ENCODE peak calls at places on chromosomes 13 and 19, in five cellular contexts. C is cardiac fibroblast, L is brain microvascular endothelial cell, K is ascending aorta, P is astrocyte. D is an unnamed sample.

GRCh38 chr13:108610517-108610916 is 18.9 kb upstream of the MYO16 start:
- DNase-seq in C (no peak), L (no peak), K (no peak), P (no peak), D (no peak)

GRCh38 chr13:112966776-112967175 is 2.2 kb upstream of the MCF2L start:
- DNase-seq in C (no peak), L (no peak), K (no peak), P (no peak), D (no peak)

GRCh38 chr19:6060600-6061391 is 49.5 kb downstream of the RFX2 start:
- DNase-seq in C (peak; percentile 17), L (no peak), K (peak; percentile 66), P (peak; percentile 87), D (peak; percentile 33)

GRCh38 chr13:95833713-95834112 is 156.8 kb downstream of the DNAJC3 start:
- DNase-seq in C (peak; percentile 59), L (no peak), K (no peak), P (peak; percentile 18), D (peak; percentile 18)

GRCh38 chr19:9903341-9903740 is 33.0 kb downstream of the OLFM2 start:
- DNase-seq in C (no peak), L (no peak), K (no peak), P (no peak), D (no peak)

GRCh38 chr19:19820774-19821315 is 705 bp downstream of the ZNF506 start:
- DNase-seq in C (no peak), L (peak; percentile 3), K (no peak), P (no peak), D (no peak)

GRCh38 chr13:23514076-23514475 is 56.1 kb upstream of the TNFRSF19 start:
- DNase-seq in C (no peak), L (no peak), K (no peak), P (no peak), D (no peak)

GRCh38 chr19:8397746-8398721 is 7.9 kb downstream of the RAB11B start:
- DNase-seq in C (no peak), L (no peak), K (no peak), P (no peak), D (no peak)

GRCh38 chr19:47540748-47541147 is 25.9 kb upstream of the NAPA start:
- DNase-seq in C (peak; percentile 53), L (peak; percentile 11), K (no peak), P (peak; percentile 12), D (peak; percentile 77)

GRCh38 chr19:33203529-33203928 is 9.4 kb downstream of the LRP3 start:
- DNase-seq in C (no peak), L (no peak), K (no peak), P (no peak), D (no peak)

GRCh38 chr13:80884031-80884785 is 543.3 kb upstream of the SPRY2 start:
- DNase-seq in C (no peak), L (no peak), K (no peak), P (no peak), D (no peak)

GRCh38 chr19:31355330-31356289 is 6.4 kb upstream of the TSHZ3 start:
- DNase-seq in C (no peak), L (no peak), K (no peak), P (no peak), D (no peak)

GRCh38 chr13:57583529-57583928 is 48.0 kb upstream of the PCDH17 start:
- DNase-seq in C (no peak), L (no peak), K (no peak), P (no peak), D (no peak)

GRCh38 chr13:50713849-50714248 is 129.6 kb downstream of the DLEU7 start:
- DNase-seq in C (peak; percentile 89), L (peak; percentile 82), K (no peak), P (peak; percentile 98), D (peak; percentile 86)

GRCh38 chr13:110645750-110646149 is 30.4 kb downstream of the NAXD start:
- DNase-seq in C (no peak), L (no peak), K (peak; percentile 62), P (no peak), D (no peak)

GRCh38 chr13:30998548-30999140 is 66.2 kb downstream of the TEX26 start:
- DNase-seq in C (peak; percentile 9), L (peak; percentile 46), K (no peak), P (peak; percentile 79), D (peak; percentile 34)

GRCh38 chr19:789473-790052 is 7.7 kb upstream of the PTBP1 start:
- DNase-seq in C (no peak), L (no peak), K (no peak), P (no peak), D (peak; percentile 66)

GRCh38 chr19:49929121-49929610 is at the start of the genes ATF5 and NUP62:
- DNase-seq in C (peak; percentile 89), L (peak; percentile 52), K (peak; percentile 93), P (peak; percentile 58), D (peak; percentile 79)

GRCh38 chr13:59533561-59534337 is 630.0 kb downstream of the DIAPH3 start:
- DNase-seq in C (peak; percentile 47), L (peak; percentile 80), K (no peak), P (peak; percentile 58), D (no peak)

GRCh38 chr19:3029070-3029923 is at the start of gene TLE2:
- DNase-seq in C (no peak), L (no peak), K (no peak), P (no peak), D (no peak)

GRCh38 chr19:18014197-18014596 is 6.2 kb downstream of the ARRDC2 start:
- DNase-seq in C (no peak), L (no peak), K (no peak), P (no peak), D (no peak)

GRCh38 chr13:22049384-22049783 is 378.5 kb downstream of the FGF9 start:
- DNase-seq in C (no peak), L (no peak), K (no peak), P (no peak), D (no peak)

GRCh38 chr19:53254451-53255341 is at the start of gene ZNF677:
- DNase-seq in C (peak; percentile 88), L (peak; percentile 70), K (peak; percentile 92), P (peak; percentile 67), D (peak; percentile 87)

GRCh38 chr13:40656358-40656757 is 10.1 kb downstream of the FOXO1 start:
- DNase-seq in C (no peak), L (no peak), K (no peak), P (no peak), D (peak; percentile 53)

GRCh38 chr13:40651866-40652587 is 14.4 kb downstream of the FOXO1 start:
- DNase-seq in C (no peak), L (no peak), K (no peak), P (no peak), D (no peak)

GRCh38 chr13:40648841-40649240 is 17.6 kb downstream of the FOXO1 start:
- DNase-seq in C (no peak), L (no peak), K (no peak), P (no peak), D (no peak)

GRCh38 chr13:40653558-40654318 is 12.7 kb downstream of the FOXO1 start:
- DNase-seq in C (peak; percentile 31), L (no peak), K (no peak), P (peak; percentile 68), D (peak; percentile 28)

GRCh38 chr13:40652588-40652940 is 13.9 kb downstream of the FOXO1 start:
- DNase-seq in C (no peak), L (no peak), K (no peak), P (no peak), D (peak; percentile 51)
- H3K4me3 ChIP-seq in C (no peak overlapping the region), L (no peak overlapping the region), K (no peak overlapping the region), P (no peak overlapping the region), D (no peak overlapping the region)

GRCh38 chr19:54294539-54294938 is 13.6 kb upstream of the LILRB2 start:
- DNase-seq in C (no peak), L (no peak), K (no peak), P (no peak), D (no peak)

GRCh38 chr19:54299515-54299914 is 13.5 kb downstream of the LILRA5 start:
- DNase-seq in C (no peak), L (no peak), K (no peak), P (no peak), D (no peak)

GRCh38 chr19:54299126-54299498 is 13.9 kb downstream of the LILRA5 start:
- DNase-seq in C (no peak), L (no peak), K (no peak), P (no peak), D (no peak)

GRCh38 chr19:54298357-54299125 is 14.4 kb downstream of the LILRA5 start:
- DNase-seq in C (no peak), L (no peak), K (no peak), P (no peak), D (no peak)

GRCh38 chr19:54297759-54298305 is 15.1 kb downstream of the LILRA5 start:
- DNase-seq in C (no peak), L (no peak), K (no peak), P (no peak), D (no peak)
- TF ChIP-seq CTCF in C (no peak), L (peak; percentile 24), K (no peak), P (no peak), D (no peak)

GRCh38 chr19:45608948-45609347 is 6.9 kb upstream of the GPR4 start:
- DNase-seq in C (no peak), L (no peak), K (no peak), P (no peak), D (no peak)

GRCh38 chr19:45601524-45602522 is at the start of gene GPR4:
- DNase-seq in C (no peak), L (no peak), K (no peak), P (no peak), D (no peak)

GRCh38 chr19:45607071-45608029 is 5.3 kb upstream of the GPR4 start:
- DNase-seq in C (peak; percentile 75), L (peak; percentile 59), K (peak; percentile 83), P (peak; percentile 23), D (peak; percentile 74)
- H3K4me3 ChIP-seq in C (peak overlapping the region; percentile 14), L (peak overlapping the region; percentile 43), K (peak overlapping the region; percentile 41), P (peak overlapping the region; percentile 35), D (peak overlapping the region; percentile 2)

GRCh38 chr13:41973247-41973741 is 12.4 kb upstream of the VWA8 start:
- DNase-seq in C (no peak), L (no peak), K (no peak), P (no peak), D (no peak)
- TF ChIP-seq CTCF in C (no peak), L (peak; percentile 20), K (no peak), P (peak; percentile 6), D (no peak)

D was measured in fibroblast of villous mesenchyme.